ENCODE peak calls at places on chromosomes 4 and X, in ten cellular contexts. Z, N, J, K, T, M, Y, R, C and L are unnamed samples. For H3K27me3, the result is how much of the 10 kb centered on the place peaks cover.

GRCh38 chr4:169231647-169232262 is 39.0 kb downstream of the SH3RF1 start:
- DNase-seq in Z (no peak), N (peak), J (no peak), K (peak), T (no peak), M (no peak), Y (no peak), R (no peak), C (no peak), L (no peak)

GRCh38 chrX:154357205-154357604 is 17.2 kb downstream of the FLNA start:
- DNase-seq in Z (no peak), N (no peak), J (peak), K (no peak), T (no peak), M (no peak), Y (no peak), R (peak), C (no peak), L (no peak)

GRCh38 chrX:124863303-124863702 is 456.4 kb upstream of the TEX13C start:
- DNase-seq in Z (no peak), N (no peak), J (no peak), K (no peak), T (no peak), M (no peak), Y (no peak), R (no peak), C (no peak), L (no peak)

GRCh38 chrX:15299945-15300851 is 15.2 kb downstream of the ASB11 start:
- DNase-seq in Z (no peak), N (no peak), J (no peak), K (peak), T (peak), M (no peak), Y (no peak), R (no peak), C (no peak), L (no peak)

GRCh38 chrX:151701531-151701930 is 6.3 kb downstream of the PRRG3 start:
- DNase-seq in Z (no peak), N (no peak), J (no peak), K (no peak), T (no peak), M (no peak), Y (no peak), R (no peak), C (no peak), L (no peak)

GRCh38 chr4:98027827-98028226 is 115.4 kb downstream of the STPG2 start:
- DNase-seq in Z (no peak), N (peak), J (no peak), K (peak), T (no peak), M (no peak), Y (peak), R (no peak), C (no peak), L (no peak)

GRCh38 chrX:2766921-2767320 is 15.1 kb downstream of the XG start:
- DNase-seq in Z (no peak), N (no peak), J (peak), K (no peak), T (no peak), M (no peak), Y (no peak), R (no peak), C (no peak), L (no peak)

GRCh38 chrX:42934020-42934701 is 156.2 kb upstream of the PPP1R2C start:
- DNase-seq in Z (no peak), N (no peak), J (no peak), K (no peak), T (no peak), M (no peak), Y (no peak), R (no peak), C (no peak), L (no peak)

GRCh38 chr4:61427818-61428495 is 227.8 kb downstream of the ADGRL3 start:
- DNase-seq in Z (no peak), N (peak), J (no peak), K (peak), T (no peak), M (no peak), Y (no peak), R (no peak), C (no peak), L (no peak)

GRCh38 chrX:46573896-46574336 is 351 bp downstream of the CHST7 start:
- DNase-seq in Z (no peak), N (peak), J (no peak), K (peak), T (peak), M (peak), Y (peak), R (peak), C (peak), L (peak)

GRCh38 chrX:120840826-120841225 is 34.8 kb downstream of the CT47B1 start:
- DNase-seq in Z (no peak), N (peak), J (no peak), K (peak), T (no peak), M (no peak), Y (peak), R (no peak), C (no peak), L (no peak)

GRCh38 chrX:17859609-17860178 is 1.4 kb downstream of the RAI2 start:
- DNase-seq in Z (peak), N (no peak), J (no peak), K (no peak), T (peak), M (no peak), Y (no peak), R (peak), C (no peak), L (no peak)

GRCh38 chr4:113169368-113169767 is 119.9 kb downstream of the ANK2 start:
- DNase-seq in Z (no peak), N (no peak), J (no peak), K (peak), T (no peak), M (no peak), Y (peak), R (no peak), C (no peak), L (no peak)

GRCh38 chr4:185591679-185592141 is 56.4 kb upstream of the PDLIM3 start:
- DNase-seq in Z (no peak), N (peak), J (no peak), K (peak), T (no peak), M (no peak), Y (no peak), R (no peak), C (no peak), L (no peak)

DNA sequence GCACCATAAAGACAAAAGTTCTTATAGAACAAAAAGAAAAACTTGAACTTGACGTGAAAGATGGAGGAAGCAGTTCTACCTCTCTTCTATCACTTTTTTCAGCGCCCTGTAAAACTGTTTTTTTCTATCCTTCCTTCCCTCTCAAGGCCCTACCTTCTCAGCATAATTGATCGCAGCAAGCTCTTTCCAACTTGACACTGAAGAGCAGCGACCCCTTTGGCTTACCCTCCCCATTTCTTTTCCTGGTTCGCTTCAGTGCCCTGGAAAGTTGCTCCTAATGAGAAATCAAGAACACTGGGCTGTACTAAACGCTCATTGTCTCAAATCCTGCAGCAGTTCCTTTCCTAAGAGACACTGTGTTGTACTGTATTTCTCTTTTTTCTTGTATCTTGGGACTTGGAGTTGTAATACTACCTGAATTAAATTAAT is 150.6 kb upstream of the SLC4A4 start:
- DNase-seq in Z (no peak), N (no peak), J (no peak), K (no peak), T (no peak), M (no peak), Y (no peak), R (no peak), C (no peak), L (no peak)
- H3K4me3 ChIP-seq in Z (peak), N (no peak), J (no peak), K (peak), T (peak), M (no peak), Y (peak), R (peak), C (peak), L (peak)

GRCh38 chr4:661856-662761 is 12.0 kb downstream of the ATP5ME start:
- DNase-seq in Z (no peak), N (no peak), J (no peak), K (no peak), T (no peak), M (no peak), Y (no peak), R (no peak), C (no peak), L (no peak)

GRCh38 chr4:661231-661630 is 12.8 kb downstream of the ATP5ME start:
- DNase-seq in Z (no peak), N (no peak), J (no peak), K (no peak), T (no peak), M (no peak), Y (no peak), R (no peak), C (no peak), L (no peak)

GRCh38 chr4:663438-664428 is 10.3 kb downstream of the ATP5ME start:
- DNase-seq in Z (peak), N (no peak), J (no peak), K (no peak), T (peak), M (no peak), Y (no peak), R (peak), C (peak), L (peak)

GRCh38 chr4:664713-665231 is 9.3 kb downstream of the ATP5ME start:
- DNase-seq in Z (no peak), N (no peak), J (no peak), K (no peak), T (no peak), M (no peak), Y (no peak), R (no peak), C (no peak), L (no peak)

GRCh38 chr4:663046-663437 is 11.0 kb downstream of the ATP5ME start:
- DNase-seq in Z (no peak), N (no peak), J (no peak), K (no peak), T (no peak), M (no peak), Y (no peak), R (no peak), C (no peak), L (no peak)
- H3K27me3 ChIP-seq in Z (under half), N (under half), J (under half), K (under half), T (under half), M (under half), Y (under half), R (under half), C (under half), L (under half)

DNA sequence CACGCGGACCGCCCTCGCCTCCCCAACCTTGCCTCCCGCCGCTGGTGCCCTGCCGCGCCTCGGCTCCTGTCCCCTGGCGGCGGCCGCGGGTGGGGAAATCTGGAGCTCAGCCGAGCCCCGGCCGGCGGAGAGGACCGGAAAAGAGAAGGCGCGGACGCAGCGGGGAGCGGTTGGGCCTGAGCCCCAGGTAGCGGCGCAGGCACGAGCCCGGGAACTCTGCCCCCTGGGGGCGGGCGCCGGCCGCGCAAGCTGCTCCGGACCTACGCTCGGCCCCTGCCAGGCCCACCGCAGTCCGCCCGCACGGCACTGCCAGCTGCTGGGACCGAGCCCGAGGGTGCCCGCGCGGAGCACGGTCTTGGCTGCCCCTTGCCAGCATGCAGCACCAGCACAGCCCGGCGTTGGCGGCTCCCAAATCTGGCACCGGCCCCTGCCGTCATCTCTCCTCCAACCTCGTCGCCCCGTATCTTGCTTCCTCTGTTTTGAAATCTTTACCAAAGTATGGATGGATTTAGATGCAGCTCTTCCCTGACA is at the start of gene PRSS12:
- DNase-seq in Z (peak), N (peak), J (peak), K (peak), T (peak), M (peak), Y (peak), R (peak), C (peak), L (peak)
- H3K4me3 ChIP-seq in Z (peak), N (peak), J (peak), K (peak), T (peak), M (peak), Y (peak), R (peak), C (peak), L (peak)

DNA sequence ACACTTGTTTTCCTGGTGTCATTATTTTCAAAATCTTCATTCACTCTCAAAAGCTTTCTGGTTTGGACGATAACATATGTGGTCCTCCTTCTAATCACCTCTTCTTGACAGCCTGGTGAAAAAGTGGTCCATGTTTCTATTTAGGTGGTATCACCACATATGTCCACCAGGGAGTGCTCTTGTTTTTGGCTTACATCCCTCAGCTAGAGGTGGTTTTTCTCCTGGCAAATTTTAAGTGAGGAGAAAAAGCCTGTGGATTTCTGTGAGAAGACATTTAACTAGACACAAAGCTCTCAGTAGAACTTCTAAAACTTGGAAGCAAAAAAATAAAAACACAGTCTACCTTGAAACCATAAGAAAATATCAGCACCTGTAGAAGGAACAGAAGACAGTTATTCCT is 58.0 kb upstream of the FRMPD4 start:
- DNase-seq in Z (no peak), N (peak), J (no peak), K (peak), T (no peak), M (no peak), Y (peak), R (no peak), C (no peak), L (no peak)
- H3K27me3 ChIP-seq in Z (under half), N (under half), J (under half), K (under half), T (under half), M (under half), Y (under half), R (under half), C (under half), L (under half)

DNA sequence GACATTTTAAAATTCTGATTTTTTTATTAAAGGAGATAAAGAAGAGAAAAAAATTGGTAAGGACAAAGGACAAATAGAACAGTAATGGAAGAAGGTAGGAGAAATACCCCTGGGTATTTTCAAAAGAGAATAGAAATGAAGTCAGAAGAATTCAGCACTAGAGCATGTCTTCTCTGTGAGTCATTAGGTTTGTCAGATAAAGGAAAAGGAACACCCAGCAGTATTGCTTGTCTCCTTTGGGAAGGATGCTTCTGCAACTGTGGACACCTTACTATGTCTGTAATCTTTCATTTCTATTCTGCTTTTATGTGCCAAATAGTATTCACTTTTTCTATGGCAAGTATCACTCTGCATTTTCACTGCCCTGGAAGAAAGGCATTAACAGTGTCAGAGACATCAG is 24.0 kb upstream of the PCDH7 start:
- DNase-seq in Z (no peak), N (peak), J (no peak), K (no peak), T (no peak), M (no peak), Y (no peak), R (no peak), C (no peak), L (no peak)
- H3K4me3 ChIP-seq in Z (no peak), N (no peak), J (no peak), K (no peak), T (no peak), M (no peak), Y (no peak), R (no peak), C (no peak), L (no peak)

GRCh38 chr4:2388430-2389182 is 29.8 kb downstream of the ZFYVE28 start:
- DNase-seq in Z (no peak), N (no peak), J (no peak), K (no peak), T (no peak), M (no peak), Y (no peak), R (no peak), C (no peak), L (no peak)
- H3K27me3 ChIP-seq in Z (under half), N (under half), J (under half), K (under half), T (under half), M (under half), Y (under half), R (under half), C (under half), L (under half)

DNA sequence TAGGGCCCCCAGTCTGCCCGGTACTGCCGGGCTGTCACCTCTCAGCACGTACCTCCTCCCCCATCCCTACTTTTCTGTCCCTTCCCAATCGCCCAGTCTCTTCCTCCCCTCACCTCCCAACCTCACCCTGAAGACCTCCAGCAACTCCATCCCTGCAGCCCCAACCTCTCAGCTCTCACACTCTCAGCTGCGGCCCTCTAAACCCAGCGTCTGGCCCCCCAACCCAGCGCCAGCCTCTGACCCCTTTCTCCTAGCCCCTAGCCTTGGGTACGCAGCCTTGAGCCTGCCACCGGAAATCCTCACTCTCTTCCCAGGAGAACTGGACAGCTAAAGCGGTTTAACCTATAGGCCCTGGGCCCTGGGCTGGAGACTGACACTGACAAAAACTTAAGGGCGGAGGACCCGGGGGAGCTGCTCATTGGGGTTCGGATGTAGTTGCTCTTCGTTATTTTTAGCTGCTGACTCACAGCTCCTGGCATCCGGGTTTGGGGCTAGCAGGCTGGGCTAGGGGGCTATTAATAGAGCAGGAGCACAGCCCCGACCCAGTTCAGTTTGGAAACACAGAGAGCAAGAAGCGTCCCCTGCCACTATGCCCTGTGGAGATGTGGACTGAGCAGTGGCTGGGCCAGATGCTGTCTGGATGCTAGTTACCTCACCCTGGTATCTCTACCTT is 9.6 kb upstream of the DLG3 start:
- DNase-seq in Z (no peak), N (no peak), J (no peak), K (no peak), T (no peak), M (peak), Y (no peak), R (no peak), C (peak), L (no peak)
- H3K4me3 ChIP-seq in Z (peak), N (peak), J (peak), K (peak), T (peak), M (peak), Y (peak), R (peak), C (peak), L (peak)

DNA sequence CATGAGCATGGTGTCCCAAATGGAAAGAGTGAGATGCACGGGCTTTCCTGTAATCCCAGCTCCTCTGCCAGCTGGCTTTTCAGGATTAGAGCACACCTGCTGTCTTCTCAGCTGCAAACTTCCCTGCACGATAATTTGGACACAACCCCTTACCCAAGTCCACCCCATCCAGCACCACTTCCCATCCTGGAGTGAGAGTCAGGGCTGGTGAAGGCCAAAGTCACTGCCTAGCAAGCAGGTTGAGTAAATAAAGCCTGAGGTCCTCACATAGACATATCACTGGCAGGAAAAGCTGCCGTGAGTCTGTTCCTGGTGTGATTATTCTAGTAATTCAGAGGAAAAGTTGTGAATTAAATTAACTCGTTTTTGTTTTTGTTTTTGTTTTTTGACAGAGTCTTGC is 113.9 kb upstream of the MBNL3 start:
- DNase-seq in Z (no peak), N (no peak), J (no peak), K (no peak), T (no peak), M (no peak), Y (no peak), R (no peak), C (no peak), L (no peak)
- H3K27me3 ChIP-seq in Z (half or more), N (under half), J (under half), K (under half), T (under half), M (under half), Y (under half), R (under half), C (under half), L (under half)